ENCODE peak calls at places on chromosomes 2 and 18, in four cellular contexts. One of them, this sample, is unnamed.

GRCh38 chr2:73979021-73979420 is 5.7 kb upstream of the TET3 start:
- DNase-seq in HCT116: no peak
- DNase-seq in progenitor cell of endocrine pancreas: no peak
- DNase-seq in nephron progenitor cell: no peak
- DNase-seq in this sample: no peak

GRCh38 chr18:32576296-32576916 is 105.7 kb upstream of the GAREM1 start:
- DNase-seq in HCT116: no peak
- DNase-seq in progenitor cell of endocrine pancreas: no peak
- DNase-seq in nephron progenitor cell: peak
- DNase-seq in this sample: no peak

GRCh38 chr2:232887171-232887850 is 17.2 kb downstream of the SNORC start:
- DNase-seq in HCT116: no peak
- DNase-seq in progenitor cell of endocrine pancreas: no peak
- DNase-seq in nephron progenitor cell: no peak
- DNase-seq in this sample: peak

GRCh38 chr18:68462148-68462547 is 252.8 kb downstream of the TMX3 start:
- DNase-seq in HCT116: no peak
- DNase-seq in progenitor cell of endocrine pancreas: no peak
- DNase-seq in nephron progenitor cell: no peak
- DNase-seq in this sample: no peak

GRCh38 chr18:24600076-24600654 is 139.7 kb downstream of the HRH4 start:
- DNase-seq in HCT116: peak
- DNase-seq in progenitor cell of endocrine pancreas: no peak
- DNase-seq in nephron progenitor cell: peak
- DNase-seq in this sample: no peak

GRCh38 chr2:98697651-98698337 is 33.1 kb downstream of the MGAT4A start:
- DNase-seq in HCT116: no peak
- DNase-seq in progenitor cell of endocrine pancreas: no peak
- DNase-seq in nephron progenitor cell: no peak
- DNase-seq in this sample: no peak

GRCh38 chr18:34075963-34076860 is 148.5 kb downstream of the NOL4 start:
- DNase-seq in HCT116: no peak
- DNase-seq in progenitor cell of endocrine pancreas: no peak
- DNase-seq in nephron progenitor cell: no peak
- DNase-seq in this sample: no peak

GRCh38 chr2:151981886-151982285 is 117.0 kb downstream of the CACNB4 start:
- DNase-seq in HCT116: no peak
- DNase-seq in progenitor cell of endocrine pancreas: no peak
- DNase-seq in nephron progenitor cell: no peak
- DNase-seq in this sample: no peak

GRCh38 chr2:28312307-28313278 is 80.1 kb upstream of the FOSL2 start:
- DNase-seq in HCT116: no peak
- DNase-seq in progenitor cell of endocrine pancreas: no peak
- DNase-seq in nephron progenitor cell: no peak
- DNase-seq in this sample: no peak

GRCh38 chr2:30272286-30272685 is 41.0 kb downstream of the LBH start:
- DNase-seq in HCT116: no peak
- DNase-seq in progenitor cell of endocrine pancreas: no peak
- DNase-seq in nephron progenitor cell: no peak
- DNase-seq in this sample: no peak

GRCh38 chr2:121101093-121101715 is 183.8 kb downstream of the TFCP2L1 start:
- DNase-seq in HCT116: no peak
- DNase-seq in progenitor cell of endocrine pancreas: no peak
- DNase-seq in nephron progenitor cell: no peak
- DNase-seq in this sample: no peak

GRCh38 chr2:47016172-47016913 is 100.7 kb upstream of the MCFD2 start:
- DNase-seq in HCT116: peak
- DNase-seq in progenitor cell of endocrine pancreas: no peak
- DNase-seq in nephron progenitor cell: peak
- DNase-seq in this sample: no peak

GRCh38 chr18:66560092-66560491 is 43.8 kb downstream of the CDH19 start:
- DNase-seq in HCT116: no peak
- DNase-seq in progenitor cell of endocrine pancreas: no peak
- DNase-seq in nephron progenitor cell: no peak
- DNase-seq in this sample: no peak

GRCh38 chr2:140718999-140719398 is 1411.8 kb downstream of the LRP1B start:
- DNase-seq in HCT116: no peak
- DNase-seq in progenitor cell of endocrine pancreas: no peak
- DNase-seq in nephron progenitor cell: no peak
- DNase-seq in this sample: no peak

GRCh38 chr2:236769981-236770671 is 200.5 kb downstream of the ACKR3 start:
- DNase-seq in HCT116: no peak
- DNase-seq in progenitor cell of endocrine pancreas: no peak
- DNase-seq in nephron progenitor cell: no peak
- DNase-seq in this sample: no peak

GRCh38 chr2:141133883-141134282 is 996.9 kb downstream of the LRP1B start:
- DNase-seq in HCT116: no peak
- DNase-seq in progenitor cell of endocrine pancreas: no peak
- DNase-seq in nephron progenitor cell: no peak
- DNase-seq in this sample: no peak

GRCh38 chr2:211816739-211817138 is 721.9 kb downstream of the ERBB4 start:
- DNase-seq in HCT116: no peak
- DNase-seq in progenitor cell of endocrine pancreas: no peak
- DNase-seq in nephron progenitor cell: no peak
- DNase-seq in this sample: no peak

GRCh38 chr2:129817175-129817574 is 162.3 kb upstream of the RAB6C start:
- DNase-seq in HCT116: no peak
- DNase-seq in progenitor cell of endocrine pancreas: no peak
- DNase-seq in nephron progenitor cell: no peak
- DNase-seq in this sample: no peak

GRCh38 chr2:129812071-129812470 is 167.4 kb upstream of the RAB6C start:
- DNase-seq in HCT116: no peak
- DNase-seq in progenitor cell of endocrine pancreas: no peak
- DNase-seq in nephron progenitor cell: no peak
- DNase-seq in this sample: no peak

GRCh38 chr2:129810521-129810920 is 168.9 kb upstream of the RAB6C start:
- DNase-seq in HCT116: no peak
- DNase-seq in progenitor cell of endocrine pancreas: no peak
- DNase-seq in nephron progenitor cell: no peak
- DNase-seq in this sample: no peak

GRCh38 chr2:129812654-129813053 is 166.8 kb upstream of the RAB6C start:
- DNase-seq in HCT116: no peak
- DNase-seq in progenitor cell of endocrine pancreas: no peak
- DNase-seq in nephron progenitor cell: no peak
- DNase-seq in this sample: no peak

DNA sequence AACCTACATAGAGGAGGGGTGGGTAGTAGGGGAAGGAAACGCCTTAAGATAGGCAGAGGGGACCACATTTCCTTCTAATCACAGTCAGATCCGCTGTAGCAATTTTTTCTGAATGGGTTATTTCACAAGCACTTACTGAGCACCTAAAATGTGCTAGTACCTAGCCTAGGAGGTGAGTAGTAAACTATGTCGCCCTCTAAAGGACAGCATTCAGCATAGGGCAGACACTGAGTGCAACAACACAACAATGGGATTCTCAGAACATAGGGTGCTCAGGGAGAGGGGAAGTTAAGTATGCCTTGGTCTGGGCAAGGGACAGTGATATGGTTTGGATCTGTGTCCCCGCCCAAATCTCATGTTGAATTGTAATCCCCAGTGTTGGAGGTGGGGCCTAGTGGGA is 166.1 kb upstream of the RAB6C start:
- DNase-seq in HCT116: peak
- DNase-seq in progenitor cell of endocrine pancreas: no peak
- DNase-seq in nephron progenitor cell: no peak
- DNase-seq in this sample: no peak
- TF ChIP-seq CTCF in HCT116: peak
- TF ChIP-seq CTCF in progenitor cell of endocrine pancreas: peak
- TF ChIP-seq CTCF in nephron progenitor cell: no peak
- TF ChIP-seq CTCF in this sample: no peak

GRCh38 chr2:173021939-173022371 is 53.7 kb upstream of the MAP3K20 start:
- DNase-seq in HCT116: no peak
- DNase-seq in progenitor cell of endocrine pancreas: no peak
- DNase-seq in nephron progenitor cell: no peak
- DNase-seq in this sample: no peak
- TF ChIP-seq CTCF in HCT116: peak
- TF ChIP-seq CTCF in progenitor cell of endocrine pancreas: peak
- TF ChIP-seq CTCF in nephron progenitor cell: no peak
- TF ChIP-seq CTCF in this sample: peak

GRCh38 chr2:25588576-25588975 is 84.8 kb downstream of the DTNB start:
- DNase-seq in HCT116: no peak
- DNase-seq in progenitor cell of endocrine pancreas: no peak
- DNase-seq in nephron progenitor cell: no peak
- DNase-seq in this sample: no peak
- TF ChIP-seq CTCF in HCT116: no peak
- TF ChIP-seq CTCF in progenitor cell of endocrine pancreas: no peak
- TF ChIP-seq CTCF in nephron progenitor cell: no peak
- TF ChIP-seq CTCF in this sample: no peak

GRCh38 chr2:149329068-149329467 is 1.3 kb upstream of the LYPD6 start:
- DNase-seq in HCT116: peak
- DNase-seq in progenitor cell of endocrine pancreas: no peak
- DNase-seq in nephron progenitor cell: no peak
- DNase-seq in this sample: no peak
- TF ChIP-seq CTCF in HCT116: peak
- TF ChIP-seq CTCF in progenitor cell of endocrine pancreas: peak
- TF ChIP-seq CTCF in nephron progenitor cell: peak
- TF ChIP-seq CTCF in this sample: peak

DNA sequence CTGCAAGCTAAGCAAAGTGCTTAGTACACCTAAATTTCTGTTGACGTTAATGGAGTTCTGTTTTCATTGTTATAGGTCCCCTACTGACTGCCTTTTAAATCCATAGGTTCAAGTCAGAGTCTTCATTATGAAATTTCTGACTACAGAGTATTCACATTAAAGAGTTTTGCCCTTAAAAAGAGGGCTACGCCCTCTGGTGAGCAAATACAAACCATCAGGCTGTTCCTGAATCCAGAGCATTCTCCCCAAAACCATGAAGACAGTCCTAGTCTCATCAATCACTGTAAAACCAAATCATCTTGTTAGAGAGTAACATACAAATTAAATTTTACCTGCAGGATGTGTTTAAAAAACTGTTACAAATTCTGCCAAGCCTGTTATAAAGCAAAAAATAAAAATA is 1091.7 kb downstream of the TDRD15 start:
- DNase-seq in HCT116: no peak
- DNase-seq in progenitor cell of endocrine pancreas: no peak
- DNase-seq in nephron progenitor cell: no peak
- DNase-seq in this sample: no peak
- TF ChIP-seq CTCF in HCT116: no peak
- TF ChIP-seq CTCF in progenitor cell of endocrine pancreas: no peak
- TF ChIP-seq CTCF in nephron progenitor cell: no peak
- TF ChIP-seq CTCF in this sample: no peak

DNA sequence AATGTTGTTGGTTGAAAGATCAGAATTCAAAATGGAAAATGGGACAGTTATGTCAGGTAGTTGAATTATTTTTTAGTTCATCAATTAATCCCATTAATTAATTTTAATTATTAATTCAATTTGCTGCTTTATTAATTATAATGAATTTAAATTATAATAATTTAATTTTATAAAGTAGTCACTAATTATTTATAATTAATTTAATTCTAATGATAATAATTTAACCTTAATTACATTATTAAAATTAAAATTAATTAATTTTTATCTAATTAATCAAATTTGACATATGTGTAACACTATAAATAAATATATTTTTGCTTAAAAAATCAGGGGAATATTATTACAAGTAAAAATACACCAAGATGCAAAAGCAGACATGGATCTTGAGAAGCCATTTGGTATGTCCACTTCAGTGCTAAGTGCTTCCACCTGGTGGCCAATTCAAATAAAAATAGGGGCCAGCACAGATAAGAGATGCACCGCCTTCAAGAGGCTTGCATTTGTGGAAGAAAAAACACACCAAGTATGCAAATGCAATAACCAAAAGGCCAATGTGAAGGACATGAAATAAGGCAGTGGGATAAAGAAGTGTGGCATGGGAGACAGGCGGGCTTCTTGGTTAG is 73.2 kb downstream of the MBP start:
- DNase-seq in HCT116: peak
- DNase-seq in progenitor cell of endocrine pancreas: no peak
- DNase-seq in nephron progenitor cell: peak
- DNase-seq in this sample: no peak
- TF ChIP-seq CTCF in HCT116: no peak
- TF ChIP-seq CTCF in progenitor cell of endocrine pancreas: peak
- TF ChIP-seq CTCF in nephron progenitor cell: peak
- TF ChIP-seq CTCF in this sample: peak

GRCh38 chr18:42141439-42141838 is 186.4 kb downstream of the PIK3C3 start:
- DNase-seq in HCT116: no peak
- DNase-seq in progenitor cell of endocrine pancreas: no peak
- DNase-seq in nephron progenitor cell: no peak
- DNase-seq in this sample: no peak
- TF ChIP-seq CTCF in HCT116: no peak
- TF ChIP-seq CTCF in progenitor cell of endocrine pancreas: no peak
- TF ChIP-seq CTCF in nephron progenitor cell: no peak
- TF ChIP-seq CTCF in this sample: no peak

GRCh38 chr2:45732946-45733345 is 81.5 kb downstream of the PRKCE start:
- DNase-seq in HCT116: no peak
- DNase-seq in progenitor cell of endocrine pancreas: no peak
- DNase-seq in nephron progenitor cell: no peak
- DNase-seq in this sample: no peak

GRCh38 chr2:45728458-45728942 is 77.0 kb downstream of the PRKCE start:
- DNase-seq in HCT116: no peak
- DNase-seq in progenitor cell of endocrine pancreas: no peak
- DNase-seq in nephron progenitor cell: no peak
- DNase-seq in this sample: no peak

GRCh38 chr2:45731146-45731545 is 79.7 kb downstream of the PRKCE start:
- DNase-seq in HCT116: no peak
- DNase-seq in progenitor cell of endocrine pancreas: no peak
- DNase-seq in nephron progenitor cell: no peak
- DNase-seq in this sample: no peak

GRCh38 chr2:45732436-45732835 is 81.0 kb downstream of the PRKCE start:
- DNase-seq in HCT116: no peak
- DNase-seq in progenitor cell of endocrine pancreas: no peak
- DNase-seq in nephron progenitor cell: no peak
- DNase-seq in this sample: no peak

DNA sequence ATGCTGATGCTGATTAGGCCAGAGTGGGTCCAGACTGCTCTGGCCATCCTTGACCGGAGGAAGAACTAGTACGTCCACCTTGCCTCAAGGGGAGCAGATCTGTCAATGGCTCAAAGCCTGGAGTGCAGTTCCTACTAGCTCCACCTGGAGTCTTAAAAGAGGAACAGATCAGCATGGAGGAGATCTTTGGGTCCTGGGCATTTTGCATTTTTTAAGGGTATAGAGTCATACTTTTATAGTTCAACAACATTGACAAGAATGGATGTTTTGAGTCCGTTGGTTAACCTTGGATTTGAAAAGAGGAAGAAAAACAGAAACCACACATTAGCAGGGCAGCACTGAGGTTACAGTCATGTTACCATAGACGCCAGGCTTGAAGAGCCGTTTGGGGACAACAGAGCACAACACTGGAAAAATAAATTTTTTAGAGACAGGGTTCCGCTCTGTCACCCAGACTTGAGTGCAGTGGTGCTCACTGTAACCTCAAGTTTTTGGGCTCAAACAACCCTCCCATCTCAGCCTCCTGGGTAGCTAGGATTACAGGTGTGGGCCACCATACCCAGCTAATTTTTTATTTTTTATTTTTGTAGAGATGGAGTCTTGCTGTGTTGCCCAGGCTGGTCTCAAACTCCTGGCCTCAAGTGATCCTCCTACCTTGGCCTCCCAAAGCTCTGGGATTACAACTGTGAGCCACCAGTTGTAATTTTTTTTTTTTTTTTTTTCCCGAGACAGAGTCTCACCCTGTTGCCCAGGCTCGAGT is 78.5 kb downstream of the PRKCE start:
- DNase-seq in HCT116: peak
- DNase-seq in progenitor cell of endocrine pancreas: no peak
- DNase-seq in nephron progenitor cell: no peak
- DNase-seq in this sample: no peak
- TF ChIP-seq CTCF in HCT116: peak
- TF ChIP-seq CTCF in progenitor cell of endocrine pancreas: peak
- TF ChIP-seq CTCF in nephron progenitor cell: peak
- TF ChIP-seq CTCF in this sample: peak

This sample was measured in type B pancreatic cell.